ENCODE peak calls at places on chromosomes 2 and 18, in ten cellular contexts. One of them, this sample, is unnamed.

GRCh38 chr2:237310515-237311114 is 103.3 kb downstream of the COL6A3 start:
- DNase-seq in left colon: no peak
- DNase-seq in progenitor cell of endocrine pancreas: no peak
- DNase-seq in lower leg skin: no peak
- DNase-seq in stimulated activated CD4-positive, alpha-beta T cell treated with anti-CD3 and anti-CD28 coated beads, Interleukin-2, amount 100 ng/mL, for 24 hours: no peak
- DNase-seq in effector memory CD8-positive, alpha-beta T cell: no peak
- DNase-seq in NCI-H1105: no peak
- DNase-seq in SW480: no peak
- DNase-seq in KG1: no peak
- DNase-seq in neural progenitor cell: no peak
- DNase-seq in this sample: no peak

GRCh38 chr18:79988925-79989361 is 580 bp upstream of the TXNL4A start:
- DNase-seq in neural progenitor cell: peak
- DNase-seq in KG1: no peak
- DNase-seq in effector memory CD8-positive, alpha-beta T cell: no peak
- DNase-seq in NCI-H1105: no peak
- DNase-seq in stimulated activated CD4-positive, alpha-beta T cell treated with anti-CD3 and anti-CD28 coated beads, Interleukin-2, amount 100 ng/mL, for 24 hours: no peak
- DNase-seq in SW480: peak
- DNase-seq in progenitor cell of endocrine pancreas: no peak
- DNase-seq in left colon: peak
- DNase-seq in lower leg skin: no peak
- DNase-seq in this sample: no peak

GRCh38 chr2:116467243-116467642 is 1347.2 kb upstream of the DDX18 start:
- DNase-seq in neural progenitor cell: no peak
- DNase-seq in stimulated activated CD4-positive, alpha-beta T cell treated with anti-CD3 and anti-CD28 coated beads, Interleukin-2, amount 100 ng/mL, for 24 hours: no peak
- DNase-seq in progenitor cell of endocrine pancreas: no peak
- DNase-seq in SW480: no peak
- DNase-seq in KG1: no peak
- DNase-seq in effector memory CD8-positive, alpha-beta T cell: no peak
- DNase-seq in lower leg skin: no peak
- DNase-seq in NCI-H1105: peak
- DNase-seq in left colon: no peak
- DNase-seq in this sample: no peak

GRCh38 chr2:5914831-5915611 is 222.8 kb downstream of the SOX11 start:
- DNase-seq in neural progenitor cell: peak
- DNase-seq in KG1: no peak
- DNase-seq in stimulated activated CD4-positive, alpha-beta T cell treated with anti-CD3 and anti-CD28 coated beads, Interleukin-2, amount 100 ng/mL, for 24 hours: no peak
- DNase-seq in SW480: no peak
- DNase-seq in left colon: no peak
- DNase-seq in effector memory CD8-positive, alpha-beta T cell: no peak
- DNase-seq in NCI-H1105: no peak
- DNase-seq in lower leg skin: no peak
- DNase-seq in progenitor cell of endocrine pancreas: peak
- DNase-seq in this sample: no peak

GRCh38 chr18:9827211-9827855 is 58.4 kb upstream of the TXNDC2 start:
- DNase-seq in lower leg skin: no peak
- DNase-seq in left colon: no peak
- DNase-seq in progenitor cell of endocrine pancreas: no peak
- DNase-seq in stimulated activated CD4-positive, alpha-beta T cell treated with anti-CD3 and anti-CD28 coated beads, Interleukin-2, amount 100 ng/mL, for 24 hours: no peak
- DNase-seq in NCI-H1105: no peak
- DNase-seq in SW480: no peak
- DNase-seq in KG1: no peak
- DNase-seq in neural progenitor cell: no peak
- DNase-seq in effector memory CD8-positive, alpha-beta T cell: no peak
- DNase-seq in this sample: no peak

GRCh38 chr2:185984670-185985069 is 246.1 kb downstream of the FSIP2 start:
- DNase-seq in left colon: no peak
- DNase-seq in effector memory CD8-positive, alpha-beta T cell: no peak
- DNase-seq in stimulated activated CD4-positive, alpha-beta T cell treated with anti-CD3 and anti-CD28 coated beads, Interleukin-2, amount 100 ng/mL, for 24 hours: no peak
- DNase-seq in KG1: no peak
- DNase-seq in progenitor cell of endocrine pancreas: no peak
- DNase-seq in NCI-H1105: no peak
- DNase-seq in SW480: no peak
- DNase-seq in lower leg skin: no peak
- DNase-seq in neural progenitor cell: no peak
- DNase-seq in this sample: no peak

GRCh38 chr18:79905389-79905911 is 46.0 kb downstream of the SLC66A2 start:
- DNase-seq in stimulated activated CD4-positive, alpha-beta T cell treated with anti-CD3 and anti-CD28 coated beads, Interleukin-2, amount 100 ng/mL, for 24 hours: no peak
- DNase-seq in neural progenitor cell: no peak
- DNase-seq in SW480: no peak
- DNase-seq in lower leg skin: peak
- DNase-seq in KG1: no peak
- DNase-seq in left colon: no peak
- DNase-seq in effector memory CD8-positive, alpha-beta T cell: no peak
- DNase-seq in progenitor cell of endocrine pancreas: no peak
- DNase-seq in NCI-H1105: no peak
- DNase-seq in this sample: no peak

GRCh38 chr18:21191596-21192307 is 50.3 kb upstream of the GREB1L start:
- DNase-seq in progenitor cell of endocrine pancreas: peak
- DNase-seq in SW480: peak
- DNase-seq in stimulated activated CD4-positive, alpha-beta T cell treated with anti-CD3 and anti-CD28 coated beads, Interleukin-2, amount 100 ng/mL, for 24 hours: peak
- DNase-seq in left colon: peak
- DNase-seq in lower leg skin: no peak
- DNase-seq in effector memory CD8-positive, alpha-beta T cell: no peak
- DNase-seq in NCI-H1105: peak
- DNase-seq in KG1: no peak
- DNase-seq in neural progenitor cell: peak
- DNase-seq in this sample: peak

GRCh38 chr2:74262681-74263080 is 64.3 kb downstream of the MTHFD2 start:
- DNase-seq in lower leg skin: no peak
- DNase-seq in KG1: no peak
- DNase-seq in SW480: no peak
- DNase-seq in neural progenitor cell: no peak
- DNase-seq in left colon: no peak
- DNase-seq in NCI-H1105: no peak
- DNase-seq in effector memory CD8-positive, alpha-beta T cell: no peak
- DNase-seq in progenitor cell of endocrine pancreas: no peak
- DNase-seq in stimulated activated CD4-positive, alpha-beta T cell treated with anti-CD3 and anti-CD28 coated beads, Interleukin-2, amount 100 ng/mL, for 24 hours: no peak
- DNase-seq in this sample: no peak

GRCh38 chr2:154710685-154711084 is 12.2 kb downstream of the KCNJ3 start:
- DNase-seq in KG1: no peak
- DNase-seq in SW480: no peak
- DNase-seq in NCI-H1105: no peak
- DNase-seq in effector memory CD8-positive, alpha-beta T cell: no peak
- DNase-seq in stimulated activated CD4-positive, alpha-beta T cell treated with anti-CD3 and anti-CD28 coated beads, Interleukin-2, amount 100 ng/mL, for 24 hours: no peak
- DNase-seq in neural progenitor cell: no peak
- DNase-seq in progenitor cell of endocrine pancreas: no peak
- DNase-seq in lower leg skin: no peak
- DNase-seq in left colon: no peak
- DNase-seq in this sample: no peak

GRCh38 chr2:191927991-191928390 is 81.1 kb upstream of the CAVIN2 start:
- DNase-seq in KG1: no peak
- DNase-seq in left colon: no peak
- DNase-seq in progenitor cell of endocrine pancreas: no peak
- DNase-seq in effector memory CD8-positive, alpha-beta T cell: no peak
- DNase-seq in SW480: no peak
- DNase-seq in stimulated activated CD4-positive, alpha-beta T cell treated with anti-CD3 and anti-CD28 coated beads, Interleukin-2, amount 100 ng/mL, for 24 hours: no peak
- DNase-seq in NCI-H1105: peak
- DNase-seq in neural progenitor cell: no peak
- DNase-seq in lower leg skin: no peak
- DNase-seq in this sample: no peak

GRCh38 chr2:172845008-172845670 is 109.5 kb downstream of the RAPGEF4 start:
- DNase-seq in NCI-H1105: no peak
- DNase-seq in KG1: no peak
- DNase-seq in lower leg skin: no peak
- DNase-seq in stimulated activated CD4-positive, alpha-beta T cell treated with anti-CD3 and anti-CD28 coated beads, Interleukin-2, amount 100 ng/mL, for 24 hours: no peak
- DNase-seq in neural progenitor cell: no peak
- DNase-seq in effector memory CD8-positive, alpha-beta T cell: no peak
- DNase-seq in SW480: no peak
- DNase-seq in progenitor cell of endocrine pancreas: no peak
- DNase-seq in left colon: no peak
- DNase-seq in this sample: no peak

GRCh38 chr2:70111752-70112591 is 24.7 kb downstream of the PCBP1 start:
- DNase-seq in KG1: no peak
- DNase-seq in progenitor cell of endocrine pancreas: no peak
- DNase-seq in SW480: no peak
- DNase-seq in stimulated activated CD4-positive, alpha-beta T cell treated with anti-CD3 and anti-CD28 coated beads, Interleukin-2, amount 100 ng/mL, for 24 hours: no peak
- DNase-seq in left colon: no peak
- DNase-seq in effector memory CD8-positive, alpha-beta T cell: no peak
- DNase-seq in neural progenitor cell: no peak
- DNase-seq in lower leg skin: no peak
- DNase-seq in NCI-H1105: peak
- DNase-seq in this sample: no peak

GRCh38 chr18:13517369-13517768 is 209.0 kb downstream of the FAM210A start:
- DNase-seq in NCI-H1105: no peak
- DNase-seq in effector memory CD8-positive, alpha-beta T cell: no peak
- DNase-seq in neural progenitor cell: no peak
- DNase-seq in KG1: no peak
- DNase-seq in progenitor cell of endocrine pancreas: no peak
- DNase-seq in SW480: no peak
- DNase-seq in lower leg skin: no peak
- DNase-seq in stimulated activated CD4-positive, alpha-beta T cell treated with anti-CD3 and anti-CD28 coated beads, Interleukin-2, amount 100 ng/mL, for 24 hours: no peak
- DNase-seq in left colon: no peak
- DNase-seq in this sample: no peak

GRCh38 chr2:95372216-95372829 is 30.2 kb upstream of the FAHD2A start:
- DNase-seq in effector memory CD8-positive, alpha-beta T cell: no peak
- DNase-seq in stimulated activated CD4-positive, alpha-beta T cell treated with anti-CD3 and anti-CD28 coated beads, Interleukin-2, amount 100 ng/mL, for 24 hours: no peak
- DNase-seq in NCI-H1105: no peak
- DNase-seq in lower leg skin: peak
- DNase-seq in neural progenitor cell: no peak
- DNase-seq in progenitor cell of endocrine pancreas: no peak
- DNase-seq in left colon: no peak
- DNase-seq in SW480: no peak
- DNase-seq in KG1: no peak
- DNase-seq in this sample: no peak

GRCh38 chr18:79639072-79639829 is 40.4 kb upstream of the CTDP1 start:
- DNase-seq in progenitor cell of endocrine pancreas: no peak
- DNase-seq in SW480: no peak
- DNase-seq in stimulated activated CD4-positive, alpha-beta T cell treated with anti-CD3 and anti-CD28 coated beads, Interleukin-2, amount 100 ng/mL, for 24 hours: no peak
- DNase-seq in effector memory CD8-positive, alpha-beta T cell: no peak
- DNase-seq in left colon: no peak
- DNase-seq in KG1: no peak
- DNase-seq in neural progenitor cell: no peak
- DNase-seq in lower leg skin: no peak
- DNase-seq in NCI-H1105: no peak
- DNase-seq in this sample: no peak

GRCh38 chr2:9972621-9973445 is 21.3 kb downstream of the GRHL1 start:
- DNase-seq in left colon: no peak
- DNase-seq in KG1: no peak
- DNase-seq in SW480: peak
- DNase-seq in stimulated activated CD4-positive, alpha-beta T cell treated with anti-CD3 and anti-CD28 coated beads, Interleukin-2, amount 100 ng/mL, for 24 hours: peak
- DNase-seq in progenitor cell of endocrine pancreas: no peak
- DNase-seq in NCI-H1105: no peak
- DNase-seq in lower leg skin: no peak
- DNase-seq in neural progenitor cell: no peak
- DNase-seq in effector memory CD8-positive, alpha-beta T cell: no peak
- DNase-seq in this sample: no peak

GRCh38 chr18:43970656-43971055 is 693.4 kb upstream of the SYT4 start:
- DNase-seq in lower leg skin: no peak
- DNase-seq in stimulated activated CD4-positive, alpha-beta T cell treated with anti-CD3 and anti-CD28 coated beads, Interleukin-2, amount 100 ng/mL, for 24 hours: no peak
- DNase-seq in neural progenitor cell: no peak
- DNase-seq in progenitor cell of endocrine pancreas: no peak
- DNase-seq in SW480: no peak
- DNase-seq in NCI-H1105: no peak
- DNase-seq in effector memory CD8-positive, alpha-beta T cell: no peak
- DNase-seq in KG1: no peak
- DNase-seq in left colon: no peak
- DNase-seq in this sample: no peak

GRCh38 chr2:40406485-40407289 is 45.2 kb downstream of the SLC8A1 start:
- DNase-seq in neural progenitor cell: no peak
- DNase-seq in SW480: no peak
- DNase-seq in effector memory CD8-positive, alpha-beta T cell: no peak
- DNase-seq in left colon: no peak
- DNase-seq in NCI-H1105: no peak
- DNase-seq in stimulated activated CD4-positive, alpha-beta T cell treated with anti-CD3 and anti-CD28 coated beads, Interleukin-2, amount 100 ng/mL, for 24 hours: no peak
- DNase-seq in KG1: no peak
- DNase-seq in progenitor cell of endocrine pancreas: no peak
- DNase-seq in lower leg skin: no peak
- DNase-seq in this sample: no peak

GRCh38 chr2:56009758-56010534 is 86.4 kb upstream of the EFEMP1 start:
- DNase-seq in stimulated activated CD4-positive, alpha-beta T cell treated with anti-CD3 and anti-CD28 coated beads, Interleukin-2, amount 100 ng/mL, for 24 hours: no peak
- DNase-seq in neural progenitor cell: peak
- DNase-seq in effector memory CD8-positive, alpha-beta T cell: no peak
- DNase-seq in NCI-H1105: peak
- DNase-seq in progenitor cell of endocrine pancreas: no peak
- DNase-seq in lower leg skin: no peak
- DNase-seq in left colon: no peak
- DNase-seq in KG1: no peak
- DNase-seq in SW480: peak
- DNase-seq in this sample: no peak

GRCh38 chr2:199019898-199020507 is 437.7 kb downstream of the SATB2 start:
- DNase-seq in stimulated activated CD4-positive, alpha-beta T cell treated with anti-CD3 and anti-CD28 coated beads, Interleukin-2, amount 100 ng/mL, for 24 hours: no peak
- DNase-seq in neural progenitor cell: peak
- DNase-seq in progenitor cell of endocrine pancreas: no peak
- DNase-seq in effector memory CD8-positive, alpha-beta T cell: no peak
- DNase-seq in left colon: peak
- DNase-seq in SW480: peak
- DNase-seq in NCI-H1105: no peak
- DNase-seq in KG1: no peak
- DNase-seq in lower leg skin: no peak
- DNase-seq in this sample: peak

GRCh38 chr18:6414118-6414722 is 491 bp downstream of the L3MBTL4 start:
- DNase-seq in SW480: no peak
- DNase-seq in effector memory CD8-positive, alpha-beta T cell: peak
- DNase-seq in left colon: peak
- DNase-seq in neural progenitor cell: peak
- DNase-seq in NCI-H1105: no peak
- DNase-seq in progenitor cell of endocrine pancreas: peak
- DNase-seq in lower leg skin: peak
- DNase-seq in stimulated activated CD4-positive, alpha-beta T cell treated with anti-CD3 and anti-CD28 coated beads, Interleukin-2, amount 100 ng/mL, for 24 hours: peak
- DNase-seq in KG1: no peak
- DNase-seq in this sample: peak

GRCh38 chr2:71190959-71191943 is 35.7 kb downstream of the PAIP2B start:
- DNase-seq in stimulated activated CD4-positive, alpha-beta T cell treated with anti-CD3 and anti-CD28 coated beads, Interleukin-2, amount 100 ng/mL, for 24 hours: no peak
- DNase-seq in KG1: no peak
- DNase-seq in SW480: peak
- DNase-seq in NCI-H1105: peak
- DNase-seq in lower leg skin: no peak
- DNase-seq in effector memory CD8-positive, alpha-beta T cell: no peak
- DNase-seq in progenitor cell of endocrine pancreas: no peak
- DNase-seq in neural progenitor cell: no peak
- DNase-seq in left colon: no peak
- DNase-seq in this sample: no peak

GRCh38 chr2:127054996-127055785 is 51.8 kb downstream of the BIN1 start:
- DNase-seq in KG1: no peak
- DNase-seq in neural progenitor cell: no peak
- DNase-seq in stimulated activated CD4-positive, alpha-beta T cell treated with anti-CD3 and anti-CD28 coated beads, Interleukin-2, amount 100 ng/mL, for 24 hours: no peak
- DNase-seq in progenitor cell of endocrine pancreas: no peak
- DNase-seq in effector memory CD8-positive, alpha-beta T cell: no peak
- DNase-seq in SW480: no peak
- DNase-seq in lower leg skin: no peak
- DNase-seq in NCI-H1105: no peak
- DNase-seq in left colon: no peak
- DNase-seq in this sample: no peak

GRCh38 chr2:111617804-111618576 is 266.0 kb downstream of the ANAPC1 start:
- DNase-seq in left colon: no peak
- DNase-seq in progenitor cell of endocrine pancreas: no peak
- DNase-seq in lower leg skin: no peak
- DNase-seq in SW480: peak
- DNase-seq in NCI-H1105: no peak
- DNase-seq in effector memory CD8-positive, alpha-beta T cell: no peak
- DNase-seq in stimulated activated CD4-positive, alpha-beta T cell treated with anti-CD3 and anti-CD28 coated beads, Interleukin-2, amount 100 ng/mL, for 24 hours: no peak
- DNase-seq in KG1: no peak
- DNase-seq in neural progenitor cell: no peak
- DNase-seq in this sample: no peak

GRCh38 chr2:53498210-53498609 is 269.4 kb upstream of the CHAC2 start:
- DNase-seq in effector memory CD8-positive, alpha-beta T cell: no peak
- DNase-seq in lower leg skin: no peak
- DNase-seq in SW480: no peak
- DNase-seq in NCI-H1105: no peak
- DNase-seq in progenitor cell of endocrine pancreas: no peak
- DNase-seq in KG1: no peak
- DNase-seq in left colon: no peak
- DNase-seq in stimulated activated CD4-positive, alpha-beta T cell treated with anti-CD3 and anti-CD28 coated beads, Interleukin-2, amount 100 ng/mL, for 24 hours: no peak
- DNase-seq in neural progenitor cell: no peak
- DNase-seq in this sample: no peak

GRCh38 chr2:46170611-46171385 is 126.4 kb upstream of the EPAS1 start:
- DNase-seq in stimulated activated CD4-positive, alpha-beta T cell treated with anti-CD3 and anti-CD28 coated beads, Interleukin-2, amount 100 ng/mL, for 24 hours: no peak
- DNase-seq in KG1: no peak
- DNase-seq in progenitor cell of endocrine pancreas: no peak
- DNase-seq in effector memory CD8-positive, alpha-beta T cell: no peak
- DNase-seq in lower leg skin: peak
- DNase-seq in left colon: no peak
- DNase-seq in NCI-H1105: no peak
- DNase-seq in neural progenitor cell: no peak
- DNase-seq in SW480: no peak
- DNase-seq in this sample: no peak

GRCh38 chr2:160489096-160489495 is 4.5 kb downstream of the RBMS1 start:
- DNase-seq in progenitor cell of endocrine pancreas: no peak
- DNase-seq in stimulated activated CD4-positive, alpha-beta T cell treated with anti-CD3 and anti-CD28 coated beads, Interleukin-2, amount 100 ng/mL, for 24 hours: no peak
- DNase-seq in SW480: no peak
- DNase-seq in left colon: no peak
- DNase-seq in neural progenitor cell: no peak
- DNase-seq in lower leg skin: no peak
- DNase-seq in effector memory CD8-positive, alpha-beta T cell: no peak
- DNase-seq in KG1: no peak
- DNase-seq in NCI-H1105: no peak
- DNase-seq in this sample: no peak

This sample was measured in WTC11.